ENCODE peak calls at places on chromosomes 7 and 10, in eight cellular contexts. One of them, this sample, is unnamed.

GRCh38 chr10:122521011-122521410 is 39.5 kb upstream of the DMBT1 start:
- DNase-seq in endothelial cell of umbilical vein: peak
- DNase-seq in K562: no peak
- DNase-seq in H1: no peak
- DNase-seq in HepG2: no peak
- DNase-seq in GM12878: no peak
- DNase-seq in IMR-90: no peak
- DNase-seq in HCT116: no peak
- DNase-seq in this sample: no peak

GRCh38 chr7:113279256-113279655 is 160.9 kb upstream of the SMIM30 start:
- DNase-seq in GM12878: no peak
- DNase-seq in K562: no peak
- DNase-seq in HCT116: no peak
- DNase-seq in endothelial cell of umbilical vein: no peak
- DNase-seq in IMR-90: no peak
- DNase-seq in HepG2: no peak
- DNase-seq in H1: no peak
- DNase-seq in this sample: no peak

GRCh38 chr10:97024181-97025073 is 161.3 kb downstream of the SLIT1 start:
- DNase-seq in IMR-90: peak
- DNase-seq in HepG2: no peak
- DNase-seq in endothelial cell of umbilical vein: peak
- DNase-seq in GM12878: peak
- DNase-seq in H1: no peak
- DNase-seq in HCT116: no peak
- DNase-seq in K562: no peak
- DNase-seq in this sample: peak

GRCh38 chr7:110909102-110909501 is 181.8 kb upstream of the LRRN3 start:
- DNase-seq in HCT116: no peak
- DNase-seq in endothelial cell of umbilical vein: peak
- DNase-seq in HepG2: peak
- DNase-seq in IMR-90: no peak
- DNase-seq in H1: no peak
- DNase-seq in K562: no peak
- DNase-seq in GM12878: no peak
- DNase-seq in this sample: no peak

GRCh38 chr7:65951837-65952578 is 30.0 kb downstream of the GUSB start:
- DNase-seq in HepG2: no peak
- DNase-seq in HCT116: no peak
- DNase-seq in endothelial cell of umbilical vein: no peak
- DNase-seq in GM12878: no peak
- DNase-seq in K562: no peak
- DNase-seq in IMR-90: no peak
- DNase-seq in H1: no peak
- DNase-seq in this sample: peak

GRCh38 chr7:40676220-40676619 is 541.4 kb downstream of the SUGCT start:
- DNase-seq in H1: no peak
- DNase-seq in HepG2: no peak
- DNase-seq in GM12878: no peak
- DNase-seq in HCT116: no peak
- DNase-seq in K562: no peak
- DNase-seq in IMR-90: no peak
- DNase-seq in endothelial cell of umbilical vein: no peak
- DNase-seq in this sample: no peak

GRCh38 chr10:125160856-125161569 is 650 bp upstream of the CTBP2 start:
- DNase-seq in IMR-90: peak
- DNase-seq in H1: peak
- DNase-seq in endothelial cell of umbilical vein: peak
- DNase-seq in HepG2: no peak
- DNase-seq in K562: peak
- DNase-seq in GM12878: no peak
- DNase-seq in HCT116: peak
- DNase-seq in this sample: peak

GRCh38 chr10:72099054-72099921 is 10.9 kb upstream of the SPOCK2 start:
- DNase-seq in GM12878: no peak
- DNase-seq in HCT116: no peak
- DNase-seq in endothelial cell of umbilical vein: no peak
- DNase-seq in IMR-90: peak
- DNase-seq in HepG2: peak
- DNase-seq in H1: no peak
- DNase-seq in K562: no peak
- DNase-seq in this sample: no peak

GRCh38 chr10:32982293-32982709 is 24.3 kb upstream of the ITGB1 start:
- DNase-seq in GM12878: no peak
- DNase-seq in K562: peak
- DNase-seq in endothelial cell of umbilical vein: peak
- DNase-seq in H1: no peak
- DNase-seq in HCT116: no peak
- DNase-seq in HepG2: no peak
- DNase-seq in IMR-90: peak
- DNase-seq in this sample: peak

GRCh38 chr7:101993311-101993710 is 175.9 kb downstream of the CUX1 start:
- DNase-seq in HepG2: no peak
- DNase-seq in endothelial cell of umbilical vein: no peak
- DNase-seq in HCT116: no peak
- DNase-seq in IMR-90: no peak
- DNase-seq in GM12878: no peak
- DNase-seq in K562: no peak
- DNase-seq in H1: no peak
- DNase-seq in this sample: no peak

GRCh38 chr7:24545215-24545614 is 28.0 kb upstream of the PALS2 start:
- DNase-seq in H1: no peak
- DNase-seq in GM12878: no peak
- DNase-seq in K562: no peak
- DNase-seq in IMR-90: no peak
- DNase-seq in HepG2: no peak
- DNase-seq in HCT116: no peak
- DNase-seq in endothelial cell of umbilical vein: no peak
- DNase-seq in this sample: no peak

GRCh38 chr7:24555184-24555583 is 18.1 kb upstream of the PALS2 start:
- DNase-seq in IMR-90: no peak
- DNase-seq in H1: no peak
- DNase-seq in endothelial cell of umbilical vein: no peak
- DNase-seq in GM12878: no peak
- DNase-seq in HCT116: no peak
- DNase-seq in K562: no peak
- DNase-seq in HepG2: no peak
- DNase-seq in this sample: no peak

GRCh38 chr7:24548390-24548789 is 24.9 kb upstream of the PALS2 start:
- DNase-seq in GM12878: no peak
- DNase-seq in K562: no peak
- DNase-seq in endothelial cell of umbilical vein: no peak
- DNase-seq in HepG2: no peak
- DNase-seq in IMR-90: no peak
- DNase-seq in H1: no peak
- DNase-seq in HCT116: no peak
- DNase-seq in this sample: no peak

DNA sequence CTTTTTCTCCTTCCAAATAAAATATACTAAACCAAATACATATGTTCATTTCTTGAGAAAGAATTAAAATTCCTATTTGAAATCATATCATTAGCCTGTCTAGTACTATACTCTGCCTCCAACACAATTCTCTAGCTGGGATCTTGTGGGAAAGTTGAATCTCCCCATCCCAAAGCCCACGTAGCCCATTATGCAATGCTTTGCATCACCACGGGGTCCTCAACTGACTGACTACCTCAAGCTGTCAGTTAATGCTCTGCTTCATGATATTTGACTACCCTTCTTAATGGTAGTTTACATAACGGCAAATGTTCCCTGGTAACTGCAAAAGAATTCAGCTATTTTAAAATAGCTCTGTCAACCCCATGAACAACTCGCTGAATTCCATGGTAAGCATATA is 23.3 kb upstream of the PALS2 start:
- DNase-seq in HepG2: no peak
- DNase-seq in GM12878: no peak
- DNase-seq in endothelial cell of umbilical vein: no peak
- DNase-seq in K562: no peak
- DNase-seq in HCT116: no peak
- DNase-seq in H1: no peak
- DNase-seq in IMR-90: no peak
- DNase-seq in this sample: no peak
- H3K4me2 ChIP-seq in HepG2: no peak
- H3K4me2 ChIP-seq in GM12878: no peak
- H3K4me2 ChIP-seq in endothelial cell of umbilical vein: no peak
- H3K4me2 ChIP-seq in K562: no peak
- H3K4me2 ChIP-seq in HCT116: no peak
- H3K4me2 ChIP-seq in H1: no peak
- H3K4me2 ChIP-seq in IMR-90: no peak
- H3K4me2 ChIP-seq in this sample: no peak

DNA sequence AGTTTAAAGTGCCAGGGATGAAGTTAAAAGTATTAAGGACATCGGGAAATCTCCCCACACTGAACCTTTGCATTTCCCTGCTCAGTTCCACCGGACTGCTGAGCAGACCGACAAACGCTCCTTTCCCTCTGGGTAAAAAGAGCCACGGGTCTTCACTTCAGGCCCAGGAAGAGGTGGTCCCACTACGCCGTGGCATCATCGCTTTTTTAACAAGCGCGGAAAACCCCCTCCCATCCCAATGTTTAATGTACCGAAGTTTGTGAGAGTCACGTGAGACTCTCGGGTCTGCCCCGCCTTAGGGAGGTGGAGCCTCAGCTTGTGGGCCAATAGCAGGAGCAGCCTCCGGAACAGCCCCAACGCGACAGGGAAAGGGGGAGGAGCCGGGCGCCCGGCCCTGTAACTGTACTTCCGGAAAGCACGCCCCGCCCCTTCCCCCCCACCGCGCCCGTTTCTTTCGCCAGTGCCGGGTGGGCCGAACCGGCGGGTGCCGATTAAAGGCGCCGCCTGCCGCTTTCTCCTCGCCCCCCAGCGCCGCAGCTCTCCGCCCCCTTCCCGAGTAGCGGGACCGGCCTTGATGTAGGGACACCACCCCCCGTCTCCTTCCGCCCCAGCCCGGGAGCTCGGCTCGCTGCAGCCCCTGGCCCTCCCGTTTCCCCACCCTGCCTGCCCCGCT is 2.3 kb upstream of the TRIM8 start:
- DNase-seq in GM12878: peak
- DNase-seq in HepG2: peak
- DNase-seq in H1: peak
- DNase-seq in endothelial cell of umbilical vein: peak
- DNase-seq in K562: peak
- DNase-seq in IMR-90: peak
- DNase-seq in HCT116: peak
- DNase-seq in this sample: peak
- TF ChIP-seq POLR2A in GM12878: peak
- TF ChIP-seq POLR2A in HepG2: peak
- TF ChIP-seq POLR2A in H1: peak
- TF ChIP-seq POLR2A in endothelial cell of umbilical vein: peak
- TF ChIP-seq POLR2A in K562: peak
- TF ChIP-seq POLR2A in IMR-90: peak
- TF ChIP-seq POLR2A in HCT116: peak
- TF ChIP-seq POLR2A in this sample: peak

GRCh38 chr10:80148166-80148805 is 15.8 kb downstream of the PLAC9 start:
- DNase-seq in HepG2: no peak
- DNase-seq in HCT116: no peak
- DNase-seq in GM12878: no peak
- DNase-seq in H1: no peak
- DNase-seq in K562: no peak
- DNase-seq in endothelial cell of umbilical vein: no peak
- DNase-seq in IMR-90: no peak
- DNase-seq in this sample: no peak
- H3K4me2 ChIP-seq in HepG2: no peak
- H3K4me2 ChIP-seq in HCT116: no peak
- H3K4me2 ChIP-seq in GM12878: no peak
- H3K4me2 ChIP-seq in H1: no peak
- H3K4me2 ChIP-seq in K562: no peak
- H3K4me2 ChIP-seq in endothelial cell of umbilical vein: no peak
- H3K4me2 ChIP-seq in IMR-90: no peak
- H3K4me2 ChIP-seq in this sample: no peak

GRCh38 chr7:92527300-92528187 is 776 bp downstream of the PEX1 start:
- DNase-seq in K562: peak
- DNase-seq in H1: no peak
- DNase-seq in HepG2: peak
- DNase-seq in endothelial cell of umbilical vein: peak
- DNase-seq in GM12878: peak
- DNase-seq in HCT116: peak
- DNase-seq in IMR-90: peak
- DNase-seq in this sample: peak

GRCh38 chr7:92523110-92523509 is 5.2 kb downstream of the PEX1 start:
- DNase-seq in IMR-90: no peak
- DNase-seq in endothelial cell of umbilical vein: no peak
- DNase-seq in H1: no peak
- DNase-seq in GM12878: no peak
- DNase-seq in HepG2: no peak
- DNase-seq in K562: no peak
- DNase-seq in HCT116: no peak
- DNase-seq in this sample: no peak

GRCh38 chr7:92528958-92529264 is 316 bp downstream of the RBM48 start:
- DNase-seq in K562: no peak
- DNase-seq in HCT116: no peak
- DNase-seq in GM12878: no peak
- DNase-seq in endothelial cell of umbilical vein: no peak
- DNase-seq in H1: no peak
- DNase-seq in HepG2: no peak
- DNase-seq in IMR-90: no peak
- DNase-seq in this sample: no peak

DNA sequence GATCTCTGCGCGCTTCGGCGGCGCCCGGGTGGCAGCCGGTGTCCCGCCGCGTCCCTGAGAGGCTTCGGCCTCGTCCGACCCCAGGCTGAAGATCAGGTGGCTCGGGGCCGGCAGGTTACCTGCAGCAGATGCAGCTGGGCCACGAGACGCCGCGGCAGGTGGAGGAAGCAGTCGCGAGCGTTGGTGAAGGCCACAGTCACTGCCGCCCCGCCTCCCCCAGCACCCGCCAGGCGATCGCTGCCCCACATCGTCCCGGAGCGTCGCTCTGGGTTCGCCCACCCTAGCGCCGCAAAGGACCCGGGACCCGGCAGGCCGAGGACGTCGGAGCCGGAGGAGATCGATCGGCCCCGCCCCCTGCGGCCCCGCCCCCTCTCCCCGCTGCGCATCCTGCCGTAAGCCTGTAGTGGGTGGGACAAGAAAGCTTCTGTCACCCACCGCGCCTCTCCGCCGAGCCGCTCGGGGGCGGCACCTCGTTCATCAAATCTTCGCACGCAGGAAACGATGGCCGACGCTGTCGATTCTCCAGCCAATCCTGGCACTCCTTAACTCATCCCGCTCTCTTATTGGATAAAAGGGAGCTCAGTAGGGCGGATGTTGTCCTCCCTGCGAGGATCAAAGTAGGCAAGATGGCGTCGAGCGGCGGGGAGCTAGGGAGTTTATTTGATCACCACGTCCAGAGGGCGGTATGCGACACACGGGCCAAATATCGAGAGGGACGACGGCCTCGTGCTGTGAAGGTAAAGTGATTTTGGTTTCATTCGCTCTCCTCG is at the start of the genes PEX1 and RBM48:
- DNase-seq in HepG2: peak
- DNase-seq in K562: peak
- DNase-seq in GM12878: peak
- DNase-seq in H1: peak
- DNase-seq in endothelial cell of umbilical vein: peak
- DNase-seq in IMR-90: peak
- DNase-seq in HCT116: peak
- DNase-seq in this sample: peak
- TF ChIP-seq POLR2A in HepG2: peak
- TF ChIP-seq POLR2A in K562: peak
- TF ChIP-seq POLR2A in GM12878: peak
- TF ChIP-seq POLR2A in H1: peak
- TF ChIP-seq POLR2A in endothelial cell of umbilical vein: peak
- TF ChIP-seq POLR2A in IMR-90: peak
- TF ChIP-seq POLR2A in HCT116: no peak
- TF ChIP-seq POLR2A in this sample: peak